ENCODE peak calls at places on chromosomes 16 and 17, in seven cellular contexts. I is NCI-H2029; Y is cerebellar nuclear complex; K is psoas muscle; R is activated naive CD4-positive, alpha-beta T cell treated with Interleukin-2 at 50 U/mL for 16 hours; F is activated CD8-positive, alpha-beta T cell treated with anti-CD3 and anti-CD28 coated beads for 36 hours; J is foreskin fibroblast. D is an unnamed sample.
A peak's percentile ranks its signal among the peaks of the same experiment; 100 is the strongest.

GRCh38 chr17:75504347-75505151 is 10.8 kb downstream of the CASKIN2 start:
- DNase-seq in R (peak; percentile 39), F (peak; percentile 49), Y (no peak), K (no peak), J (peak; percentile 38), I (no peak), D (peak; percentile 18)

GRCh38 chr16:56264609-56264972 is 73.3 kb downstream of the GNAO1 start:
- DNase-seq in F (no peak), J (no peak), Y (no peak), I (no peak), K (no peak), R (no peak), D (no peak)

GRCh38 chr17:41654134-41654907 is 29.9 kb upstream of the KRT17 start:
- DNase-seq in Y (no peak), K (peak; percentile 48), F (no peak), R (no peak), J (no peak), I (no peak), D (no peak)

GRCh38 chr17:81429353-81429774 is 34.1 kb downstream of the BAHCC1 start:
- DNase-seq in J (peak; percentile 89), Y (no peak), I (peak; percentile 65), R (no peak), K (peak; percentile 84), F (no peak), D (no peak)

GRCh38 chr16:57810197-57811024 is 8.1 kb upstream of the KIFC3 start:
- DNase-seq in I (peak; percentile 58), K (peak; percentile 84), Y (no peak), J (peak; percentile 39), F (peak; percentile 88), R (peak; percentile 86), D (peak; percentile 73)

GRCh38 chr17:32803544-32803943 is 73.4 kb downstream of the MYO1D start:
- DNase-seq in J (peak; percentile 64), K (no peak), R (no peak), F (no peak), I (no peak), Y (no peak), D (no peak)

GRCh38 chr17:75625813-75626486 is 7.3 kb upstream of the SMIM5 start:
- DNase-seq in K (no peak), I (no peak), J (peak; percentile 41), F (peak; percentile 36), Y (no peak), R (no peak), D (no peak)

GRCh38 chr17:10033982-10034381 is 128.9 kb upstream of the RCVRN start:
- DNase-seq in F (no peak), I (no peak), J (no peak), K (no peak), R (no peak), Y (no peak), D (no peak)

GRCh38 chr17:67440311-67441051 is 63.4 kb downstream of the PITPNC1 start:
- DNase-seq in F (no peak), I (no peak), Y (no peak), K (no peak), R (no peak), J (no peak), D (no peak)